ENCODE peak calls at places on chromosome 15, in four cellular contexts. G is WTC11, D is HepG2, J is K562. A is an unnamed sample.

GRCh38 chr15:40953713-40954074 is 423 bp downstream of the CHAC1 start:
- DNase-seq in J (no peak), D (no peak), G (no peak), A (no peak)

GRCh38 chr15:66923438-66923881 is 141.9 kb upstream of the SMAD3 start:
- DNase-seq in J (peak; percentile 62), G (peak; percentile 82), D (peak; percentile 34), A (peak; percentile 64)

GRCh38 chr15:60718661-60719069 is 239.7 kb upstream of the ICE2 start:
- DNase-seq in J (no peak), G (no peak), D (peak; percentile 81), A (no peak)

GRCh38 chr15:26243382-26243781 is 380.3 kb upstream of the ATP10A start:
- DNase-seq in G (no peak), J (no peak), D (no peak), A (no peak)

GRCh38 chr15:89514596-89515406 is 18.4 kb upstream of the RHCG start:
- DNase-seq in J (no peak), G (no peak), D (no peak), A (peak; percentile 84)

GRCh38 chr15:23422946-23423708 is 23.9 kb downstream of the GOLGA6L2 start:
- DNase-seq in J (no peak), G (no peak), D (peak; percentile 78), A (peak; percentile 69)

GRCh38 chr15:77623008-77623877 is 9.5 kb downstream of the LINGO1 start:
- DNase-seq in D (peak; percentile 69), G (peak; percentile 39), J (no peak), A (peak; percentile 15)

GRCh38 chr15:57551717-57552677 is 39.7 kb upstream of the MYZAP start:
- DNase-seq in G (peak; percentile 56), J (no peak), D (peak; percentile 52), A (peak; percentile 86)

GRCh38 chr15:63640146-63640545 is 43.0 kb downstream of the FBXL22 start:
- DNase-seq in J (no peak), G (no peak), D (no peak), A (no peak)

GRCh38 chr15:59691194-59691805 is 2.2 kb upstream of the BNIP2 start:
- DNase-seq in J (no peak), G (no peak), D (peak; percentile 28), A (peak; percentile 36)

GRCh38 chr15:59052915-59053407 is 52.0 kb upstream of the CCNB2 start:
- DNase-seq in D (no peak), J (no peak), G (no peak), A (no peak)

GRCh38 chr15:64635486-64635815 is 139.9 kb downstream of the RBPMS2 start:
- DNase-seq in D (peak; percentile 42), J (no peak), G (no peak), A (no peak)

GRCh38 chr15:55494927-55495326 is 13.1 kb downstream of the DNAAF4 start:
- DNase-seq in D (no peak), J (no peak), G (no peak), A (no peak)

GRCh38 chr15:67931861-67932260 is 92.0 kb upstream of the RNU6-1 start:
- DNase-seq in G (no peak), J (no peak), D (no peak), A (no peak)

GRCh38 chr15:92803536-92803851 is 96.6 kb upstream of the CHD2 start:
- DNase-seq in D (no peak), J (no peak), G (no peak), A (no peak)

GRCh38 chr15:92801774-92802464 is 98.2 kb upstream of the CHD2 start:
- DNase-seq in D (peak; percentile 14), G (no peak), J (peak; percentile 42), A (peak; percentile 86)

GRCh38 chr15:92805080-92805708 is 94.9 kb upstream of the CHD2 start:
- DNase-seq in J (no peak), G (no peak), D (no peak), A (peak; percentile 79)

GRCh38 chr15:92800013-92800412 is 100.1 kb upstream of the CHD2 start:
- DNase-seq in J (no peak), D (no peak), G (no peak), A (no peak)

GRCh38 chr15:92801412-92801773 is 98.7 kb upstream of the CHD2 start:
- DNase-seq in D (no peak), J (no peak), G (no peak), A (no peak)
- TF ChIP-seq HMGXB4 in D (no peak), J (no peak), G (no peak), A (no peak)

DNA sequence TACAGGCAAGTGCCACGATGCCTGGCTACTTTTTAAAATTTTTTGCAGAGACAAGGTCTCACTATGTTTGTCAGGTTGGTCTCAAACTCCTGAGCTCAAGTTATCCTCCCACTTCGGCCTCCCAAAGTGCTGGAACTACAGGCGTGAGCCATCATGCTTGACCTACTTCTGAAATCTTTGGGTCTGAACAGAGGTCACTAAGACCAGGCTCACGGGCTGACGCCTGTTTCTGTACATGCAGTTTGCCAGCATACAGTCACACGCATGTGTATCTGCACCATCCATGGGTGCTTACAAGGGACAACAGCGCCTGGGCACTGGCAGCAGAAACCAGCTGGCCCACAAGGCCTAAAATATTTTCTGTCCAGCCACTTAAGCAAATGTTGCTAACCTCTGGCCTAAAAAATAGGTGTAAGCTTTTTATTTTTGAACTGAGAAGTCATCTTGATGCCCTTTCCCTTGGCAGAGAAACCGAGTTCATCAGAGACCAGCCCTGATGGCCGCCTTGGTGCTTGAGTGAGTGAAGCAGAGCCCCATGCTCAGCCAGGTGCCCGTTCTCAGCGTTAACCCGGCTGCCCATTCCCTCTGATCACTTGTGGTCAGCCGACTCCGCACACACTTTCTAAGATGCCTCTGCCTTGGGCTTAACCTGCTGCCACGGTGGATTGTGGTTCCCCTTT is 425.2 kb downstream of the OCA2 start:
- DNase-seq in G (no peak), J (no peak), D (no peak), A (no peak)
- TF ChIP-seq HMGXB4 in G (no peak), J (no peak), D (no peak), A (no peak)

GRCh38 chr15:80240261-80240660 is 11.8 kb downstream of the CTXND1 start:
- DNase-seq in J (no peak), D (no peak), G (no peak), A (no peak)

GRCh38 chr15:80242802-80243201 is 9.2 kb downstream of the CTXND1 start:
- DNase-seq in D (no peak), J (no peak), G (no peak), A (no peak)

GRCh38 chr15:80241508-80241907 is 10.5 kb downstream of the CTXND1 start:
- DNase-seq in J (no peak), D (no peak), G (no peak), A (no peak)

GRCh38 chr15:80246425-80246894 is 5.6 kb downstream of the CTXND1 start:
- DNase-seq in G (no peak), J (no peak), D (peak; percentile 89), A (no peak)

DNA sequence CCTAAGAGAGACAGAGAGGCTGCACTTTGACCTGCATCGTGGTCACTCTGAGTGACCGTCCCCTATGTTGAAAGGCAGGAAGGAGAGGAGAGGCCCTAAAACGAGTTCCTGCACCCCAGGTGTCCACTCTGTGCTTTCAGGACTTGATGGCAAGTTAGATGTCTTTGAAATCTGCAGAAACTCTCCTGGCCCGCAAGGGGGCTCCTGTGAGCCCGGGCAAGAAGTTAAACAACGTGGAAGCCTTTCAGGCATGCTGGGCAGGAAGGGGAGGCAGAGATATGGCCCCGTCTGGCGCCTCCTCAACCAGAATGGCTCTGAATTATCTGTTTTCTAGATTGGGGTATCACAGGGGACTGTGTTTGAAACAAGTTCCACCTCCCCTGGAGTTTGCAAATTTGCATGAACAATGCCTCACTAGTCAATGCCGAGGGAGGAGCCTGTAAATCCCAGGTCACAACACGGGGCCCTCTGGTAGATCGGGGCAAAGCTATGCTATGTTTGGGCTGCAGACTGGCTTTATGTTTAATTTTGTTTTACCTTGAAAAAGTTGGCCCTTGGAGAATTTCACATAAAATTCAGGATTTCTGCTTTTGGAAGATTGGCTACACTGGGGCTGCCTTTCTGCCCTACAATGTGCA is 9.8 kb downstream of the CTXND1 start:
- DNase-seq in D (peak; percentile 50), J (peak; percentile 54), G (peak; percentile 73), A (peak; percentile 45)
- TF ChIP-seq HMGXB4 in D (no peak), J (no peak), G (no peak), A (no peak)

GRCh38 chr15:38224486-38224885 is 28.1 kb upstream of the SPRED1 start:
- DNase-seq in J (no peak), G (no peak), D (no peak), A (no peak)

GRCh38 chr15:38225381-38225780 is 27.3 kb upstream of the SPRED1 start:
- DNase-seq in D (no peak), J (no peak), G (no peak), A (no peak)

GRCh38 chr15:38231430-38231829 is 21.2 kb upstream of the SPRED1 start:
- DNase-seq in J (no peak), D (no peak), G (no peak), A (no peak)

GRCh38 chr15:38229700-38230099 is 22.9 kb upstream of the SPRED1 start:
- DNase-seq in D (no peak), G (no peak), J (no peak), A (no peak)

DNA sequence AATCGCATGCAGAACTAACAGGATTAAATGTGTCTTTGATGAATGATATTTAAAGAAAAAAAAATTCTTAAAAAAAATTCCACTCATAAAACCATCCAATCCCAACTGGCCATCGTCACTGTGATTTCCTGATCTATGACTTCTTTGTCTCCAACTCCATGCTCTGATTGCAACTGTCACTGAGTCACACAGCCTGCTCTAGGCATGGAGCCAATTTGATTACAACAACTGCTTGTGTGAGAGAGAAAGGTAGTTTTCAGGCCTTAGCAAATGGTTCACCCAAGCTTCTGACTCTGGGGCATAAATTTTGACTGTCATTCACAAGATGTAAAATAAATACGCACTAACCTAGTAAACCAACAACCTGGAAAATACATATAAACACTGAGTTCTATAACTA is 25.8 kb upstream of the SPRED1 start:
- DNase-seq in G (no peak), J (no peak), D (peak; percentile 59), A (peak; percentile 36)
- TF ChIP-seq HMGXB4 in G (no peak), J (no peak), D (no peak), A (no peak)

GRCh38 chr15:92806763-92807162 is 93.4 kb upstream of the CHD2 start:
- DNase-seq in D (no peak), J (no peak), G (no peak), A (no peak)

GRCh38 chr15:92809064-92809879 is 90.9 kb upstream of the CHD2 start:
- DNase-seq in J (peak; percentile 95), D (peak; percentile 95), G (peak; percentile 99), A (peak; percentile 97)

GRCh38 chr15:92807971-92808571 is 92.1 kb upstream of the CHD2 start:
- DNase-seq in D (no peak), J (no peak), G (no peak), A (no peak)

GRCh38 chr15:92808611-92809063 is 91.5 kb upstream of the CHD2 start:
- DNase-seq in J (peak; percentile 54), G (no peak), D (no peak), A (no peak)

GRCh38 chr15:92803852-92804609 is 96.1 kb upstream of the CHD2 start:
- DNase-seq in G (no peak), D (peak; percentile 100), J (peak; percentile 73), A (peak; percentile 100)
- TF ChIP-seq HMGXB4 in G (no peak), D (peak; percentile 66), J (no peak), A (no peak)

GRCh38 chr15:50051811-50052419 is 67.1 kb downstream of the ATP8B4 start:
- DNase-seq in J (peak; percentile 19), G (peak; percentile 44), D (peak; percentile 58), A (peak; percentile 87)
- TF ChIP-seq HMGXB4 in J (no peak), G (no peak), D (no peak), A (no peak)

DNA sequence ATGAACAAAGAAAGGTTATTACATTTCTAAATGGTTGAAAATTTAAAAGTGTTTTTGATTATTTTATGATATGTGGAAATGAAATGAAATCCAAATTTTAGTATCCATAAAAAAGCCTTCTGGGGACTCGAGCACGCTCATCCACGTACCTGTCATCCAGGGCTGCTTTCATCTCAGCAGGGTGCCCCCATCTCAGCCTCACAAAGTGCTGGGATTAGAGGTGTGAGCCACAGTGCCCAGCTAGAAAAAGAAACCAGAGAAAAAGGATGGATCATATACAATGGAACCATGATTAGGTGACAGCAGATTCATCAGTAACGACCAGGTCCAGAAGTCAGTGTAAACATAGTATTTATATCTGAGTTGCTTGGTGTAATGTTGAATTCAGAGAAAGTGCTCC is 49.7 kb downstream of the STARD5 start:
- DNase-seq in D (no peak), G (no peak), J (no peak), A (no peak)
- TF ChIP-seq HMGXB4 in D (no peak), G (no peak), J (no peak), A (no peak)